ENCODE peak calls at places on chromosomes 6 and 20, in five cellular contexts. F is cerebellum; S is stimulated activated CD4-positive, alpha-beta T cell treated with anti-CD3 and anti-CD28 coated beads, Interleukin-4, amount 100 ng/mL, for 1 hour; Q is activated CD8-positive, alpha-beta T cell treated with anti-CD3 and anti-CD28 coated beads, Interleukin-2, amount 10 ng/mL, durations not matched to agents 7 days and 5 days; J is RCC 7860. T is an unnamed sample.

GRCh38 chr6:52435345-52435744 is 15.2 kb downstream of the EFHC1 start:
- DNase-seq in Q (no peak), F (no peak), J (no peak), S (no peak), T (no peak)

GRCh38 chr20:37007898-37008649 is 56.6 kb upstream of the SAMHD1 start:
- DNase-seq in S (no peak), F (no peak), Q (peak), J (no peak), T (no peak)

GRCh38 chr6:159090530-159091306 is 45.9 kb upstream of the TAGAP start:
- DNase-seq in F (peak), S (no peak), Q (peak), J (no peak), T (no peak)

GRCh38 chr20:57585466-57586213 is 24.7 kb downstream of the PCK1 start:
- DNase-seq in J (no peak), F (no peak), Q (no peak), S (no peak), T (no peak)

GRCh38 chr20:22387452-22387851 is 196.9 kb downstream of the FOXA2 start:
- DNase-seq in J (no peak), S (no peak), F (no peak), Q (no peak), T (no peak)

GRCh38 chr6:24923885-24924401 is 11.8 kb downstream of the RIPOR2 start:
- DNase-seq in F (no peak), Q (peak), S (peak), J (no peak), T (no peak)

GRCh38 chr6:12324096-12324495 is 33.9 kb downstream of the EDN1 start:
- DNase-seq in Q (no peak), F (no peak), J (peak), S (no peak), T (peak)

GRCh38 chr6:158620963-158621693 is 23.4 kb downstream of the DYNLT1 start:
- DNase-seq in S (no peak), F (no peak), Q (peak), J (no peak), T (no peak)

GRCh38 chr20:40192083-40192482 is 497.0 kb downstream of the MAFB start:
- DNase-seq in F (no peak), S (no peak), Q (no peak), J (no peak), T (no peak)

GRCh38 chr6:38270367-38270766 is 369.4 kb downstream of the BTBD9 start:
- DNase-seq in F (no peak), S (no peak), Q (no peak), J (no peak), T (no peak)

GRCh38 chr6:166836785-166837718 is 119.3 kb downstream of the RNASET2 start:
- DNase-seq in F (no peak), S (no peak), J (no peak), Q (no peak), T (no peak)

GRCh38 chr6:37396571-37397185 is 36.3 kb upstream of the CMTR1 start:
- DNase-seq in S (no peak), F (no peak), J (no peak), Q (no peak), T (no peak)

GRCh38 chr6:161369339-161369738 is 95.5 kb upstream of the AGPAT4 start:
- DNase-seq in Q (no peak), F (no peak), J (peak), S (no peak), T (peak)

GRCh38 chr6:87264481-87264880 is 57.9 kb upstream of the SMIM8 start:
- DNase-seq in J (no peak), S (no peak), Q (no peak), F (no peak), T (no peak)

GRCh38 chr6:1617466-1618304 is 8.0 kb downstream of the FOXC1 start:
- DNase-seq in F (no peak), J (no peak), S (no peak), Q (no peak), T (no peak)

GRCh38 chr6:27672113-27672799 is 199.4 kb upstream of the ZNF184 start:
- DNase-seq in J (peak), S (no peak), F (no peak), Q (peak), T (no peak)

GRCh38 chr6:106273087-106273486 is 52.5 kb downstream of the ATG5 start:
- DNase-seq in Q (no peak), S (no peak), F (no peak), J (no peak), T (no peak)

GRCh38 chr6:408599-409102 is 17.1 kb downstream of the IRF4 start:
- DNase-seq in J (no peak), S (no peak), Q (no peak), F (no peak), T (no peak)

GRCh38 chr6:119234457-119234856 is 115.1 kb downstream of the MAN1A1 start:
- DNase-seq in J (no peak), F (no peak), S (no peak), Q (no peak), T (no peak)

GRCh38 chr6:150470131-150470530 is 101.3 kb downstream of the IYD start:
- DNase-seq in S (no peak), Q (no peak), F (no peak), J (no peak), T (no peak)

GRCh38 chr6:39823187-39823815 is 31.1 kb downstream of the DAAM2 start:
- DNase-seq in S (no peak), Q (no peak), F (no peak), J (no peak), T (no peak)

GRCh38 chr20:32474717-32474966 is 110.5 kb downstream of the NOL4L start:
- DNase-seq in Q (no peak), J (no peak), S (no peak), F (no peak), T (no peak)

GRCh38 chr6:119174879-119175817 is 96.7 kb upstream of the FAM184A start:
- DNase-seq in S (no peak), J (no peak), F (no peak), Q (no peak), T (no peak)